ENCODE peak calls at places on chromosomes 11 and 22, in eight cellular contexts. W, K, Y, S, M, N, H and X are unnamed samples. For H3K9me3 and H3K4me1, the result is how much of the 10 kb centered on the place peaks cover.

GRCh38 chr11:8228206-8228605 is 35.5 kb downstream of the LMO1 start:
- DNase-seq in W (no peak), K (no peak), Y (no peak), S (no peak), M (no peak), N (no peak), H (no peak), X (no peak)

GRCh38 chr22:39446239-39446721 is 10.5 kb upstream of the MGAT3 start:
- DNase-seq in W (peak), K (no peak), Y (no peak), S (peak), M (no peak), N (no peak), H (no peak), X (no peak)

GRCh38 chr11:92916299-92916698 is 53.2 kb upstream of the MTNR1B start:
- DNase-seq in W (no peak), K (no peak), Y (no peak), S (no peak), M (no peak), N (no peak), H (no peak), X (no peak)

GRCh38 chr11:19864141-19865120 is 151.8 kb downstream of the NAV2 start:
- DNase-seq in W (no peak), K (peak), Y (no peak), S (no peak), M (no peak), N (no peak), H (no peak), X (no peak)

GRCh38 chr11:41532413-41532812 is 73.0 kb upstream of the LRRC4C start:
- DNase-seq in W (no peak), K (no peak), Y (no peak), S (no peak), M (no peak), N (no peak), H (no peak), X (no peak)

GRCh38 chr11:46278387-46279173 is 1.1 kb downstream of the CREB3L1 start:
- DNase-seq in W (no peak), K (no peak), Y (no peak), S (peak), M (no peak), N (peak), H (no peak), X (no peak)

GRCh38 chr11:109423114-109423859 is 1.3 kb downstream of the C11orf87 start:
- DNase-seq in W (no peak), K (no peak), Y (no peak), S (peak), M (no peak), N (peak), H (no peak), X (no peak)

GRCh38 chr11:103327721-103328120 is 218.5 kb downstream of the DYNC2H1 start:
- DNase-seq in W (no peak), K (no peak), Y (no peak), S (no peak), M (no peak), N (no peak), H (no peak), X (no peak)

GRCh38 chr11:36615829-36616228 is 17.8 kb upstream of the RAG2 start:
- DNase-seq in W (no peak), K (no peak), Y (no peak), S (no peak), M (no peak), N (no peak), H (no peak), X (no peak)

GRCh38 chr11:64141081-64141783 is 24.7 kb downstream of the MACROD1 start:
- DNase-seq in W (no peak), K (no peak), Y (no peak), S (no peak), M (no peak), N (no peak), H (no peak), X (no peak)

GRCh38 chr22:31055322-31056159 is 25.6 kb upstream of the SMTN start:
- DNase-seq in W (no peak), K (peak), Y (no peak), S (peak), M (peak), N (peak), H (peak), X (peak)

GRCh38 chr11:105137286-105137685 is 2.3 kb downstream of the CARD18 start:
- DNase-seq in W (no peak), K (no peak), Y (no peak), S (no peak), M (no peak), N (no peak), H (no peak), X (no peak)

GRCh38 chr22:39621826-39622225 is 51.3 kb downstream of the CACNA1I start:
- DNase-seq in W (no peak), K (no peak), Y (no peak), S (no peak), M (no peak), N (no peak), H (no peak), X (no peak)

GRCh38 chr11:98365941-98366340 is 654.8 kb upstream of the CNTN5 start:
- DNase-seq in W (no peak), K (no peak), Y (no peak), S (no peak), M (no peak), N (no peak), H (no peak), X (no peak)

GRCh38 chr11:124823512-124824376 is 23.5 kb upstream of the MSANTD2 start:
- DNase-seq in W (no peak), K (no peak), Y (no peak), S (no peak), M (no peak), N (no peak), H (no peak), X (no peak)

GRCh38 chr22:43828711-43829447 is 16.8 kb upstream of the EFCAB6 start:
- DNase-seq in W (no peak), K (no peak), Y (no peak), S (peak), M (peak), N (peak), H (peak), X (peak)

GRCh38 chr11:8082391-8083087 is 1.5 kb downstream of the TUB start:
- DNase-seq in W (peak), K (no peak), Y (no peak), S (no peak), M (no peak), N (peak), H (no peak), X (no peak)

GRCh38 chr11:35364101-35364780 is 55.1 kb downstream of the SLC1A2 start:
- DNase-seq in W (no peak), K (no peak), Y (no peak), S (no peak), M (peak), N (no peak), H (peak), X (peak)

GRCh38 chr11:48134221-48134922 is 82.2 kb upstream of the OR4B1 start:
- DNase-seq in W (no peak), K (no peak), Y (no peak), S (no peak), M (no peak), N (no peak), H (no peak), X (no peak)

GRCh38 chr11:119538748-119539147 is 115.8 kb upstream of the THY1 start:
- DNase-seq in W (no peak), K (no peak), Y (no peak), S (no peak), M (no peak), N (no peak), H (no peak), X (peak)

GRCh38 chr11:122691751-122692150 is 36.2 kb downstream of the UBASH3B start:
- DNase-seq in W (no peak), K (no peak), Y (no peak), S (no peak), M (no peak), N (no peak), H (no peak), X (no peak)

GRCh38 chr11:127003260-127003981 is 2.9 kb upstream of the KIRREL3 start:
- DNase-seq in W (no peak), K (no peak), Y (no peak), S (peak), M (peak), N (peak), H (no peak), X (no peak)

GRCh38 chr11:2737226-2737590 is 37.4 kb upstream of the KCNQ1OT1 start:
- DNase-seq in W (no peak), K (no peak), Y (no peak), S (no peak), M (no peak), N (no peak), H (no peak), X (no peak)

GRCh38 chr22:33302049-33302545 is 243.9 kb upstream of the SYN3 start:
- DNase-seq in W (no peak), K (peak), Y (no peak), S (peak), M (peak), N (peak), H (peak), X (no peak)

GRCh38 chr11:10382518-10382917 is 72.5 kb upstream of the AMPD3 start:
- DNase-seq in W (no peak), K (peak), Y (no peak), S (no peak), M (peak), N (no peak), H (no peak), X (no peak)

GRCh38 chr11:58616594-58616993 is 5.9 kb upstream of the CNTF start:
- DNase-seq in W (no peak), K (no peak), Y (no peak), S (no peak), M (peak), N (no peak), H (peak), X (no peak)

GRCh38 chr22:48143856-48144255 is 1381.4 kb downstream of the TBC1D22A start:
- DNase-seq in W (no peak), K (peak), Y (no peak), S (no peak), M (no peak), N (no peak), H (no peak), X (no peak)
- H3K9me3 ChIP-seq in W (under half), K (under half), Y (under half), S (under half), M (under half), N (under half), H (under half), X (under half)

DNA sequence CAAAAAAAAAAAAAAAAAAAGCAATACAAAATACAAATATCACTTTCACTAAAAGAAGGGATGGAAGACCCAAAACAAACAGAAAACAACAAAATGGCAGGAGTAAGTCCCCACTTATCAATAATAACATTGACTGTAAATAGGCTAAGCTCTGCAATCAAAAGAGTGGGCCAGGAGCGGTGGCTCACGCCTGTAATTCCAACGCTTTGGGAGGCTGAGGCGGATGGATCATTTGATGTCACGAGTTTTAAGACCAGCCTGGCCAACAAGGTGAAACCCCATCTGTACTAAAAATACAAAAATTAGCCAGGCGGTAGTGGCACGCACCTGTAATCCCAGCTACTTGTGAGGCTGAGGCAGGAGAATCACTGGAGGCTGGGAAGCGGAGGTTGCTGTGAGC is 9.8 kb upstream of the PPP6R3 start:
- DNase-seq in W (no peak), K (no peak), Y (no peak), S (no peak), M (no peak), N (no peak), H (no peak), X (no peak)
- H3K4me1 ChIP-seq in W (under half), K (under half), Y (under half), S (under half), M (under half), N (under half), H (under half), X (under half)

DNA sequence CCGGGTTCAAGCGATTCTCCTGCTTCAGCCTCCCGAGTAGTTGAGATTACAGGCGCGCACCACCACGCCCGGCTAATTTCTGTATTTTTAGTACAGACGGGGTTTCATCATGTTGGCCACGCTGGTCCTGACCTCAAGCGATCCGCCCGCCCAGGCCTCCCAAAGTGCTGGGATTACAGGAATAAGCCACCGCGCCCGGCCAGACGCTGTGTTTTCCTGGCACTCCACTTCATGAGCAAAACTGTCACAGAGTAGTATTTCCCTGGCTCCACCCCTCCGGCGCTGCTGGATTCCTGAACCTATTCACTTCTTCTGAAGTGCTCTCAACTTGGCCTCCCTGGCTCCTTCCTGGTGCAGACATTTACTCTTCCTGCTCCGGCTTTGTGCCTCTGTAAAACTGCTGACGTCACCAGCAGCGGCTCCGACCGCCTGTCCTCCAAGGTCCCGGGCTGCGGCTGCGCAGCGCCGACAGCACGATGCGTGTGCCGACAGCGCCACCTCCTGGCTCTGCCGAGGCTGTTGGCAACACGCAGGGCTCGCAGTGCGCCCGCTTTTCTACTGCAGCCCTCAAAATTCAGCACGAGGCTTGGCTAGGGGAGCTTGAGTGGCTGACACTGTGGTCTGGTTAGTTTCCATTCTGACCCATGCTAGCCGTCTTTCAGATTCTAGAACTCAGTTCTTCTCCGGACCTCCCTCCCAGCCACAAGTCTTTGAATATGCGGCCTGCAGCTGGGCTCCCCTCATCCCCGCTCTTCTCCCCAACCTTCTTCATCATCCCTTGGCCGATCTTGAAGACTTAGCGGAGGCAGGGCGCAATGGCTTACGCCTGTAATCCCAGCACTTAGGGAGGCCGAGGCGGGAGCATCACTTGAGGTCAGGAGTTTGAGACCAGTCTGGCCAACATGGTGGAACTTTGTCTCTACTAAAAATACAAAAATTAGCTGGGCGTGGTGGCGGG is 36.6 kb downstream of the APOL3 start:
- DNase-seq in W (peak), K (peak), Y (peak), S (peak), M (peak), N (peak), H (peak), X (peak)
- H3K27ac ChIP-seq in W (peak), K (peak), Y (no peak), S (peak), M (peak), N (peak), H (peak), X (peak)

GRCh38 chr22:34736081-34736480 is 329.9 kb upstream of the ISX start:
- DNase-seq in W (no peak), K (no peak), Y (no peak), S (no peak), M (no peak), N (no peak), H (no peak), X (no peak)
- H3K9me3 ChIP-seq in W (under half), K (under half), Y (under half), S (under half), M (under half), N (under half), H (under half), X (under half)

DNA sequence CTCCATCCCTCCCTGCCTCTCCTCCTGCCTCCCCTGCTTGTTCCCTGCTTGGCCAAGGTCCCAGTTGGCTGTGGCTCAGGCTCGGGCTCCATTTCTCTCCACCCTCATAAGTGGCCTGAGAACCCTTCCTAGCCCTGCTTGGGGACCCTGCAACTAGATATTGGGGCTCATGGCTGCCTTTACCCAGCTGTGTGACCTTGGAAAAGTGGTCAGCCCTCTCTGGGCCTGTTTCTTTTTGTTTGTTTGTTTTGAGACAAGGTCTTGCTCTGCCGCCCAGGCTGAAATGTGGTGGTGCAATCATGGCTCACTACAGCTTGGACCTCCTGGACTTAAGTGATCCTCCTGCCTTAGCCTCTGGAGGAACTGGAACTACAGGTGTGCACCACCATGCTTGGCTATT is 20.3 kb upstream of the CABP2 start:
- DNase-seq in W (no peak), K (no peak), Y (no peak), S (no peak), M (no peak), N (no peak), H (no peak), X (no peak)
- H3K4me1 ChIP-seq in W (under half), K (under half), Y (under half), S (under half), M (under half), N (under half), H (under half), X (under half)